ENCODE peak calls at places on chromosome 17, in nine cellular contexts. N is uterus; A is choroid plexus epithelial cell; Z is AG09309; Q is A549; R is HFF-Myc; K is neural crest cell; H is CD4-positive, alpha-beta T cell; F is sigmoid colon. B is an unnamed sample.

GRCh38 chr17:51059781-51060180 is 60.9 kb downstream of the SPAG9 start:
- DNase-seq in Q (no peak), H (no peak), A (peak), N (no peak), R (no peak), Z (no peak), F (no peak), K (no peak), B (no peak)

GRCh38 chr17:65254166-65254565 is 117.0 kb downstream of the RGS9 start:
- DNase-seq in A (peak), F (no peak), N (no peak), K (no peak), H (no peak), Z (no peak), Q (no peak), R (no peak), B (no peak)

GRCh38 chr17:38621538-38621937 is 15.8 kb upstream of the SRCIN1 start:
- DNase-seq in H (no peak), F (no peak), Q (no peak), Z (no peak), A (no peak), N (no peak), R (no peak), K (no peak), B (no peak)

GRCh38 chr17:7626956-7627249 is 718 bp downstream of the SAT2 start:
- DNase-seq in A (no peak), Q (no peak), R (no peak), K (no peak), F (no peak), H (no peak), Z (no peak), N (no peak), B (no peak)

GRCh38 chr17:8954339-8954738 is 11.2 kb downstream of the PIK3R5 start:
- DNase-seq in A (no peak), Q (no peak), F (peak), R (no peak), N (peak), K (no peak), Z (no peak), H (peak), B (no peak)

GRCh38 chr17:62750502-62751349 is 57.4 kb downstream of the MARCHF10 start:
- DNase-seq in N (peak), F (no peak), Q (no peak), H (no peak), R (no peak), Z (no peak), A (peak), K (no peak), B (no peak)

GRCh38 chr17:78368854-78369495 is 9.1 kb upstream of the SOCS3 start:
- DNase-seq in R (no peak), H (no peak), A (no peak), N (no peak), Q (no peak), F (no peak), K (no peak), Z (no peak), B (no peak)

GRCh38 chr17:27602721-27603445 is 28.1 kb upstream of the LGALS9 start:
- DNase-seq in A (peak), R (no peak), Z (peak), Q (peak), N (peak), F (peak), H (peak), K (peak), B (peak)

GRCh38 chr17:41082565-41083136 is 1.3 kb upstream of the KRTAP4-7 start:
- DNase-seq in Q (peak), N (no peak), H (no peak), A (no peak), K (no peak), F (no peak), Z (no peak), R (no peak), B (no peak)

GRCh38 chr17:28500712-28501379 is 5.3 kb upstream of the FOXN1 start:
- DNase-seq in A (no peak), Z (no peak), Q (no peak), K (no peak), F (no peak), N (no peak), H (no peak), R (no peak), B (no peak)

GRCh38 chr17:18267366-18267765 is 6.9 kb downstream of the MIEF2 start:
- DNase-seq in Z (no peak), A (no peak), Q (no peak), R (no peak), K (no peak), N (no peak), F (no peak), H (no peak), B (no peak)

GRCh38 chr17:15502315-15503112 is 35.1 kb upstream of the CDRT4 start:
- DNase-seq in A (peak), K (peak), Z (peak), F (peak), H (peak), Q (peak), R (peak), N (peak), B (peak)

GRCh38 chr17:18217412-18218015 is 7.9 kb upstream of the LLGL1 start:
- DNase-seq in K (peak), N (peak), F (peak), Z (no peak), R (no peak), A (peak), H (peak), Q (peak), B (no peak)

GRCh38 chr17:51164911-51165679 is 1.1 kb upstream of the NME2 start:
- DNase-seq in A (no peak), H (no peak), K (peak), Z (no peak), Q (peak), F (no peak), N (no peak), R (no peak), B (no peak)

GRCh38 chr17:68600123-68600880 is 865 bp downstream of the FAM20A start:
- DNase-seq in N (peak), K (peak), R (no peak), H (no peak), Q (peak), Z (no peak), F (no peak), A (no peak), B (no peak)

GRCh38 chr17:79981090-79981489 is 54.6 kb downstream of the TBC1D16 start:
- DNase-seq in N (no peak), H (no peak), F (peak), A (no peak), Q (no peak), Z (no peak), R (no peak), K (no peak), B (no peak)

GRCh38 chr17:20225162-20226115 is 216.3 kb downstream of the SPECC1 start:
- DNase-seq in A (peak), Z (no peak), F (no peak), R (no peak), Q (peak), H (no peak), K (no peak), N (no peak), B (no peak)

GRCh38 chr17:69961488-69962145 is 113.4 kb upstream of the KCNJ16 start:
- DNase-seq in R (no peak), Q (no peak), F (peak), N (no peak), H (no peak), Z (no peak), A (peak), K (no peak), B (peak)

GRCh38 chr17:60229189-60229802 is 79.5 kb downstream of the CA4 start:
- DNase-seq in N (no peak), Z (no peak), R (peak), H (no peak), Q (peak), K (no peak), F (no peak), A (peak), B (no peak)

GRCh38 chr17:60230358-60230757 is 80.6 kb downstream of the CA4 start:
- DNase-seq in R (no peak), K (no peak), H (no peak), F (no peak), N (no peak), A (no peak), Q (no peak), Z (peak), B (no peak)

GRCh38 chr17:60231691-60232090 is 81.9 kb downstream of the CA4 start:
- DNase-seq in A (peak), F (no peak), R (no peak), Q (no peak), Z (peak), K (no peak), H (no peak), N (no peak), B (no peak)

DNA sequence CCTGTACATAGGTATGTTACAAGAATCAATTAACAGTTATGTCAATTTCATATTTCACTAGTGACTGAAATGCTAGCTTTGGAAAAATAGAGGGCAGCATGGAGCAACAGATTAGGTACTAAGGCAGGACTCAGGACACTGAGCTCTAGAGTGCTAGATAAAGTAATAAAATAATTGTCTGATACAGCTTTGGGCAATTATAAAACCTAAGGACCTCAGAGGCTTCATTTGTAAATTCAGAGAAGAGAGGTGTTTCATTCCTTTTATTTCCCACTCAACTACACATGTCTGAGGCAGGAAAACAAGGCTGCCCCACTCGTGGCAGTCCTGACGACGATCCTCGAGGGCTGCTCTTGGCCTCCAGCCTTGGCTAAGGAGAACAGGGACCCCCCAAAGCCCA is 81.5 kb downstream of the CA4 start:
- DNase-seq in Z (no peak), H (no peak), K (no peak), Q (peak), N (no peak), F (no peak), A (peak), R (no peak), B (no peak)
- TF ChIP-seq CTCF in Z (peak), H (peak), K (peak), Q (peak), N (peak), F (no peak), A (peak), R (peak), B (peak)

GRCh38 chr17:43917348-43918025 is 10.2 kb upstream of the MPP2 start:
- DNase-seq in A (peak), K (no peak), N (no peak), H (peak), R (no peak), F (no peak), Q (peak), Z (no peak), B (no peak)
- TF ChIP-seq CTCF in A (peak), K (peak), N (no peak), H (peak), R (peak), F (no peak), Q (peak), Z (peak), B (peak)

GRCh38 chr17:52892334-52892733 is 733.8 kb upstream of the CA10 start:
- DNase-seq in A (no peak), R (no peak), Z (no peak), K (no peak), F (no peak), Q (no peak), H (no peak), N (no peak), B (no peak)
- TF ChIP-seq CTCF in A (no peak), R (no peak), Z (no peak), K (no peak), F (no peak), Q (no peak), H (no peak), N (no peak), B (no peak)

GRCh38 chr17:4235372-4236279 is 28.2 kb downstream of the ANKFY1 start:
- DNase-seq in Z (no peak), Q (no peak), R (no peak), N (no peak), F (no peak), H (no peak), A (peak), K (no peak), B (no peak)
- TF ChIP-seq CTCF in Z (no peak), Q (no peak), R (no peak), N (no peak), F (no peak), H (no peak), A (no peak), K (no peak), B (no peak)

GRCh38 chr17:66725956-66726355 is 109.0 kb upstream of the CACNG5 start:
- DNase-seq in Z (no peak), N (no peak), F (peak), K (no peak), R (no peak), H (no peak), Q (no peak), A (no peak), B (no peak)

GRCh38 chr17:66726371-66726770 is 108.5 kb upstream of the CACNG5 start:
- DNase-seq in R (no peak), Z (no peak), Q (no peak), A (no peak), K (no peak), F (peak), H (no peak), N (no peak), B (no peak)

GRCh38 chr17:66726846-66727245 is 108.1 kb upstream of the CACNG5 start:
- DNase-seq in A (no peak), K (no peak), N (no peak), F (peak), H (no peak), R (no peak), Z (no peak), Q (no peak), B (no peak)

GRCh38 chr17:66730497-66730923 is 104.4 kb upstream of the CACNG5 start:
- DNase-seq in F (no peak), N (no peak), R (no peak), Q (no peak), Z (no peak), A (peak), H (no peak), K (no peak), B (no peak)

DNA sequence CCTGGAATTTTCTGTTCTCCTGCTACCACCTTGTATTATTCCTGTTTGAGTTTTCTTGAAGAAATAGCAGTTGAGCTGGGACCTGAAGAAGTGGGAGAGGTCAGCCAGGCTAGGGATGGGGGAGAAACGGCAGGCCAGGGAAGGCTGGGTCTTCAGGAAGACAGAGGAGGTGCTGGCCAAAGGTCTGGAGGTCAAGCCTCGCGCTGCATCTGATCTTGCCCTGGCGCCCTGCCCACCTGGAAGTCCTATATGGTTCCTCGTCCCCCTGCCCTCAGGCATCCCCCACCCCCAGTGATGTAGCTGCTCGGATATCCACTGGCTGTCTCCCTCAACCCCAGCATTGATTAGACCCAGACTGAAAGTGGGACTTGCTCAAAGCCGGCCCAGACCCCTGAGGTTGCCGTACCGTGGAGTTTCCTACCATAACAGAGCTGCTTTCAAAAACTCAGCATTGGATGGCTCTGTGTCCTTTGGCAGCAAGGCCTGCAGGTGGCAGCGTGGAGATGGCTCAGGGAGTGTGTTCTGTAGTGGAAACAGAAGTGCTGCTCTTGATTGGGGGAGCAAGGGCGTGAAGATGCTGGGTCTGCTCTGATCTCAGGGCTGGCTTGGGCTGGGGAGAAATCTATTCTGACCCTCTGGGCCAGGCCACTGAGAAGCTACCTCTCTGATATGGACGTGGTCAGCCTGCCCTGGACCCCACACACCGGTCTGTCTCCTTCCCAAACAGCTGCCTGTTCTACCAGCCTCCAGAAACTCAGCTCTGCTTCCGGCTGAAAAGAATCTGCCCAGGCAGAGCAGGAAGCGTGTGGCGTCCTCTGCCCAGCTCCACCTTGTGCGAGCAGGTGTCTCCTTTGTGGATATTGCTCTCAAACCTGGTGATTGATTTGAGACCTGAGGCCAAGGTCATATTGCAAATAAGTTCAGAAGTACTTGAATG is 107.0 kb upstream of the CACNG5 start:
- DNase-seq in A (peak), Q (peak), F (peak), H (peak), Z (no peak), N (peak), K (peak), R (no peak), B (no peak)
- TF ChIP-seq CTCF in A (peak), Q (peak), F (peak), H (no peak), Z (peak), N (peak), K (peak), R (peak), B (peak)

GRCh38 chr17:6099492-6099891 is 29.3 kb downstream of the WSCD1 start:
- DNase-seq in K (no peak), N (no peak), Z (no peak), F (peak), A (no peak), Q (no peak), R (no peak), H (no peak), B (no peak)
- TF ChIP-seq CTCF in K (no peak), N (no peak), Z (no peak), F (no peak), A (no peak), Q (no peak), R (no peak), H (no peak), B (no peak)

DNA sequence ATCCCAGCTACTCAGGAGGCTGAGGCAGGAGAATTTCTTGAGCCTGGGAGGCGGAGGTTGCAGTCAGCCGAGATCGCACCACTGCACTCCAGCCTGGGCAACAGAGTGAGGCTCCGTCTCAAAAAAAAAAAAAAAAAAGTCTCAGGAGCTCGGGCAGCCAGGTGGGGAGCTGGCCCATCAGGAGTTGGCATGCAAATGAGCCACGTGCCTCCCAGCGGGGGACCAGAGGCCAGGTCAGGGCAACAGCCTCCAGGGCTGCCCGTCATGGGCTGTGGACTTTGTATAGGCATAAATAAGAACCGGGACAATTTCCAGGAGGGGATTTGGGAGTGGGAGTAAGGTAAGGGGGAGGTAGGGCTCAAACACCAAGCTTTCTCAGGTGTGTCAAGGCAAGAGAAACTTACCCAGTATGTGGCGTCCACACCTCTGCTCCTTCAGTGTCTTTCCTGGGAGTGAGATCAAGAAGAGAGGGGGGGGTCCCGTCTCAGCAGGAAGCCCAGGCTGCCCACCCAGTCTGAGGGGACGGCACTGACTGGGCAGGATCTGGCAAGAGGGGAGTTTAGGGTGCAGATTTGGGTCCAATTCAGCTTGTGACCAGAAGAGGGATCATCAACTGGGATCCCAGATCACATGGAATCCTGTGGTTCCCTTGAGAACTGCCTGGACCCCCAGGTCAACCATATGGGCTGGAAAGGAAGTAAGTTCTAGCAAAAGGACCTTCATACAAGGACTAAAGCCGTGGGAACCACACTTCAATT is 22.3 kb upstream of the G6PC1 start:
- DNase-seq in F (no peak), Q (peak), K (no peak), N (no peak), R (no peak), A (peak), Z (no peak), H (no peak), B (no peak)
- TF ChIP-seq CTCF in F (no peak), Q (no peak), K (no peak), N (no peak), R (no peak), A (no peak), Z (no peak), H (no peak), B (no peak)

DNA sequence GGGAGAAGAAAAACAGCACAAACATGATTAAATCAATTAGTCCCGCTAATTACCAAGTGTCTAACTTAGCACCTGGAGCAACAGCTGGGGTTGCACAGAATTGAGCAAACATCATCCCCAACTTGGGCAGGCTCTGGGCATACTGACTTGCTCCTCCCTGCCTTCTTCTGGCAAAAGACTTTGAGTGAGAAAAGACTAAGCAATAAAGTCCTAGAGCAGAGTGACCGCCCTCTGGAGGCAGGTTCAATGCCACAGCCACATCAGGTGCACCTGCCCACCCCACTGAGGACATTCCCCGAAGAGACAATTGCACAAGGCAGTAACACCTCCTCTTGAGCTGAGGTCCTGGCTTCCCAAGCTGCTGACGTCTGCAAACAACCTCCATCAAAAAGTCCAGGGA is 358.3 kb downstream of the SOX9 start:
- DNase-seq in H (no peak), K (no peak), R (no peak), Z (no peak), A (no peak), Q (peak), F (no peak), N (no peak), B (no peak)
- TF ChIP-seq CTCF in H (no peak), K (no peak), R (no peak), Z (peak), A (no peak), Q (peak), F (no peak), N (no peak), B (no peak)

B was measured in AG09319.